ENCODE peak calls at places on chromosomes 6 and 20, in five cellular contexts. Q, M, W, B and U are unnamed samples.

GRCh38 chr6:115729036-115729435 is 331.7 kb downstream of the FRK start:
- DNase-seq in W (no peak), M (no peak), Q (no peak), B (no peak), U (peak)

GRCh38 chr6:152267967-152268845 is 369.0 kb downstream of the SYNE1 start:
- DNase-seq in M (no peak), W (peak), B (peak), Q (peak), U (peak)

GRCh38 chr6:20686142-20686541 is 151.9 kb downstream of the CDKAL1 start:
- DNase-seq in W (no peak), M (no peak), B (no peak), Q (no peak), U (no peak)

GRCh38 chr6:156828280-156828703 is 51.1 kb downstream of the ARID1B start:
- DNase-seq in M (no peak), Q (peak), B (peak), W (peak), U (peak)

GRCh38 chr6:167664678-167665445 is 161.8 kb upstream of the AFDN start:
- DNase-seq in Q (no peak), W (no peak), B (no peak), M (no peak), U (no peak)

GRCh38 chr6:140427842-140428241 is 1053.4 kb upstream of the CITED2 start:
- DNase-seq in W (no peak), B (no peak), M (no peak), Q (no peak), U (no peak)

GRCh38 chr6:15089569-15090144 is 156.2 kb upstream of the JARID2 start:
- DNase-seq in Q (no peak), B (no peak), W (no peak), M (no peak), U (no peak)

GRCh38 chr6:5213851-5214507 is 46.8 kb downstream of the LYRM4 start:
- DNase-seq in W (no peak), M (no peak), B (peak), Q (peak), U (no peak)

GRCh38 chr20:8073024-8073832 is 53.7 kb upstream of the TMX4 start:
- DNase-seq in B (peak), M (no peak), Q (peak), W (no peak), U (peak)

GRCh38 chr6:102114402-102114801 is 720.9 kb downstream of the GRIK2 start:
- DNase-seq in B (no peak), W (no peak), Q (no peak), M (no peak), U (peak)
- TF ChIP-seq CTCF in B (no peak), W (no peak), Q (no peak), M (no peak), U (peak)

GRCh38 chr20:844473-845225 is 11.1 kb downstream of the FAM110A start:
- DNase-seq in B (peak), W (peak), Q (peak), M (peak), U (peak)

GRCh38 chr20:845967-846893 is 12.7 kb downstream of the FAM110A start:
- DNase-seq in Q (no peak), M (no peak), W (peak), B (no peak), U (no peak)

GRCh38 chr20:843908-844307 is 10.4 kb downstream of the FAM110A start:
- DNase-seq in W (no peak), B (no peak), Q (no peak), M (no peak), U (no peak)

GRCh38 chr20:846894-847278 is 13.4 kb downstream of the FAM110A start:
- DNase-seq in M (no peak), W (no peak), Q (no peak), B (no peak), U (no peak)

GRCh38 chr20:845226-845868 is 11.8 kb downstream of the FAM110A start:
- DNase-seq in M (no peak), B (no peak), Q (no peak), W (no peak), U (no peak)
- TF ChIP-seq CTCF in M (no peak), B (no peak), Q (no peak), W (no peak), U (no peak)

GRCh38 chr6:10424005-10424404 is 9.1 kb upstream of the TFAP2A start:
- DNase-seq in B (no peak), M (no peak), Q (no peak), W (no peak), U (no peak)
- TF ChIP-seq CTCF in B (no peak), M (no peak), Q (no peak), W (peak), U (peak)

GRCh38 chr20:5056801-5057599 is 55.7 kb upstream of the SLC23A2 start:
- DNase-seq in Q (peak), M (peak), W (peak), B (peak), U (peak)
- TF ChIP-seq CTCF in Q (peak), M (peak), W (peak), B (peak), U (peak)

GRCh38 chr20:45959126-45959525 is 12.9 kb downstream of the ZNF335 start:
- DNase-seq in Q (no peak), M (no peak), W (no peak), B (no peak), U (no peak)

GRCh38 chr20:45953672-45954071 is 18.3 kb downstream of the ZNF335 start:
- DNase-seq in W (peak), B (no peak), Q (no peak), M (no peak), U (no peak)

GRCh38 chr20:45958593-45958992 is 13.4 kb downstream of the ZNF335 start:
- DNase-seq in B (no peak), M (no peak), W (no peak), Q (no peak), U (no peak)

GRCh38 chr20:45959956-45960630 is 11.9 kb downstream of the ZNF335 start:
- DNase-seq in W (peak), Q (no peak), B (no peak), M (no peak), U (no peak)

GRCh38 chr20:45957021-45957941 is 14.7 kb downstream of the ZNF335 start:
- DNase-seq in B (no peak), Q (no peak), W (peak), M (no peak), U (no peak)
- TF ChIP-seq CTCF in B (no peak), Q (no peak), W (no peak), M (no peak), U (no peak)

DNA sequence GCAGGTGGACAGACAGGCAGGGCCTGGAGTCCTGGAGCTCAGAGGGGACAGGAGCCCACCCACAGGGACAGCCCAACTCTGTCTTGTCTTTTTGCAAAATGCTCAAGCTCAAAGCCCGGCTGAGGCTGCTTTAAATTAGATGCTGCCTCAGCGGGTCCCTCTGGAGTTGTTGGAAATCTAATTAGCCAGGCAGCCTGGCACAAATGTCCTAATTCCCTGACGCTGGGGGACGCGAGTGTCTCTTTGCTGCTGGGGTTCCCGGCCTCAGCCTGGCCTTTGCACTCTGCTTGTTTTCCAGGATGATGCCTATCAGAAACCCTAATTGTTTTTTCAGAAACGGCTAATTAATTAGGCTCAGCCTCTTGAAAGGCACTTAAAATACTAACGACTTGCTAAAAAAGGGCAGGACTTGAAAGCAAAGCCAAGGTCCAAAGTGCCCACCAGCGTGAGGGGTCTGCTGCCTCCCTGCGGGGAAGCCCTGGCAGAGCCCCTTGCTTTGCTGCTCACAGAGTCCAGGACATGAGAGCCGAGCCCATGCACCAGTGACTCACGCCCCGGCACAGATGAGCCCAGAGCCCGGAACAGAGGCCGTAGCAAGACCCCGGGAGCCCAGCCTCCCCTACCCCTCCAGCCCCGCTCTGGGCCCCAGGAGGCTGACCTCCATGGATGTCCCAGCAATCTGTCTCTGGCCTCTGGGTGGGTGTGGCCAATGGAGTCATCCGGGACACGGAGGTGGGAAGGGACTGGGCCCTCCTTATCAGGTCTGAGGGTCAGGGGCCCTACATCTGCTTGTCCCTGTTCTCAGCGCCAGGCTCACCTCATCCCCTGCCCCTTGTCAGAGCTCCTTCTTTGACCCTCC is 46.0 kb upstream of the BHLHE23 start:
- DNase-seq in Q (no peak), M (no peak), W (no peak), B (no peak), U (no peak)
- TF ChIP-seq CTCF in Q (no peak), M (no peak), W (no peak), B (no peak), U (no peak)